ENCODE peak calls at places on chromosomes 16 and 17, in four cellular contexts. One of them, this sample, is unnamed.

GRCh38 chr17:77783991-77784820 is 174.3 kb upstream of the TNRC6C start:
- DNase-seq in spleen: peak; percentile 86
- DNase-seq in cardiac muscle cell: no peak
- DNase-seq in iPS DF 6.9: no peak
- DNase-seq in this sample: no peak

GRCh38 chr17:49495842-49496182 is 719 bp downstream of the NGFR start:
- DNase-seq in spleen: no peak
- DNase-seq in cardiac muscle cell: no peak
- DNase-seq in iPS DF 6.9: no peak
- DNase-seq in this sample: no peak

GRCh38 chr16:88815901-88816589 is 4.3 kb upstream of the APRT start:
- DNase-seq in cardiac muscle cell: peak; percentile 45
- DNase-seq in iPS DF 6.9: no peak
- DNase-seq in spleen: peak; percentile 87
- DNase-seq in this sample: no peak

GRCh38 chr17:50365649-50366393 is 7.2 kb downstream of the MRPL27 start:
- DNase-seq in spleen: peak; percentile 66
- DNase-seq in cardiac muscle cell: no peak
- DNase-seq in iPS DF 6.9: no peak
- DNase-seq in this sample: no peak

GRCh38 chr16:54156349-54156748 is 130.2 kb downstream of the IRX3 start:
- DNase-seq in spleen: no peak
- DNase-seq in cardiac muscle cell: no peak
- DNase-seq in iPS DF 6.9: no peak
- DNase-seq in this sample: no peak

GRCh38 chr17:35748979-35749378 is 4.1 kb downstream of the GAS2L2 start:
- DNase-seq in cardiac muscle cell: no peak
- DNase-seq in iPS DF 6.9: no peak
- DNase-seq in spleen: no peak
- DNase-seq in this sample: no peak

GRCh38 chr16:28898266-28898665 is 20.0 kb downstream of the ATP2A1 start:
- DNase-seq in cardiac muscle cell: no peak
- DNase-seq in iPS DF 6.9: no peak
- DNase-seq in spleen: no peak
- DNase-seq in this sample: no peak

GRCh38 chr17:74519951-74520553 is 11.2 kb downstream of the CD300LB start:
- DNase-seq in iPS DF 6.9: no peak
- DNase-seq in spleen: no peak
- DNase-seq in cardiac muscle cell: no peak
- DNase-seq in this sample: peak; percentile 57

GRCh38 chr16:85490971-85491771 is 122.0 kb upstream of the GSE1 start:
- DNase-seq in iPS DF 6.9: no peak
- DNase-seq in spleen: no peak
- DNase-seq in cardiac muscle cell: no peak
- DNase-seq in this sample: no peak

GRCh38 chr17:18321309-18321708 is 6.2 kb downstream of the SMCR8 start:
- DNase-seq in iPS DF 6.9: no peak
- DNase-seq in spleen: peak; percentile 42
- DNase-seq in cardiac muscle cell: peak; percentile 12
- DNase-seq in this sample: no peak

GRCh38 chr17:38562903-38563302 is 42.8 kb downstream of the SRCIN1 start:
- DNase-seq in iPS DF 6.9: no peak
- DNase-seq in cardiac muscle cell: no peak
- DNase-seq in spleen: no peak
- DNase-seq in this sample: no peak

GRCh38 chr17:10061131-10061581 is 137.2 kb downstream of the GAS7 start:
- DNase-seq in cardiac muscle cell: no peak
- DNase-seq in iPS DF 6.9: no peak
- DNase-seq in spleen: no peak
- DNase-seq in this sample: no peak

GRCh38 chr17:9343513-9343912 is 232.1 kb downstream of the STX8 start:
- DNase-seq in spleen: no peak
- DNase-seq in cardiac muscle cell: peak; percentile 75
- DNase-seq in iPS DF 6.9: peak; percentile 9
- DNase-seq in this sample: no peak

GRCh38 chr17:31289790-31290189 is 7.2 kb downstream of the OMG start:
- DNase-seq in cardiac muscle cell: no peak
- DNase-seq in iPS DF 6.9: no peak
- DNase-seq in spleen: no peak
- DNase-seq in this sample: no peak

GRCh38 chr17:31291820-31292219 is 5.2 kb downstream of the OMG start:
- DNase-seq in iPS DF 6.9: no peak
- DNase-seq in cardiac muscle cell: no peak
- DNase-seq in spleen: no peak
- DNase-seq in this sample: no peak

GRCh38 chr17:31281061-31281460 is 16.0 kb downstream of the OMG start:
- DNase-seq in cardiac muscle cell: no peak
- DNase-seq in spleen: no peak
- DNase-seq in iPS DF 6.9: no peak
- DNase-seq in this sample: no peak

GRCh38 chr17:31283841-31284240 is 13.2 kb downstream of the OMG start:
- DNase-seq in spleen: no peak
- DNase-seq in cardiac muscle cell: no peak
- DNase-seq in iPS DF 6.9: no peak
- DNase-seq in this sample: no peak

GRCh38 chr17:31286587-31286986 is 10.5 kb downstream of the OMG start:
- DNase-seq in iPS DF 6.9: no peak
- DNase-seq in spleen: no peak
- DNase-seq in cardiac muscle cell: no peak
- DNase-seq in this sample: no peak
- H3K4me3 ChIP-seq in iPS DF 6.9: no peak overlapping the region
- H3K4me3 ChIP-seq in spleen: no peak overlapping the region
- H3K4me3 ChIP-seq in cardiac muscle cell: no peak overlapping the region
- H3K4me3 ChIP-seq in this sample: no peak overlapping the region

GRCh38 chr17:81608605-81609004 is 28.3 kb downstream of the NPLOC4 start:
- DNase-seq in cardiac muscle cell: no peak
- DNase-seq in iPS DF 6.9: no peak
- DNase-seq in spleen: no peak
- DNase-seq in this sample: no peak

GRCh38 chr17:81608082-81608481 is 28.8 kb downstream of the NPLOC4 start:
- DNase-seq in spleen: no peak
- DNase-seq in iPS DF 6.9: no peak
- DNase-seq in cardiac muscle cell: no peak
- DNase-seq in this sample: no peak

GRCh38 chr17:81609541-81610353 is 27.2 kb downstream of the NPLOC4 start:
- DNase-seq in cardiac muscle cell: no peak
- DNase-seq in spleen: no peak
- DNase-seq in iPS DF 6.9: no peak
- DNase-seq in this sample: no peak

GRCh38 chr17:81603846-81604610 is 32.9 kb downstream of the NPLOC4 start:
- DNase-seq in cardiac muscle cell: no peak
- DNase-seq in iPS DF 6.9: no peak
- DNase-seq in spleen: no peak
- DNase-seq in this sample: no peak

GRCh38 chr17:81607431-81607830 is 29.5 kb downstream of the NPLOC4 start:
- DNase-seq in cardiac muscle cell: no peak
- DNase-seq in spleen: no peak
- DNase-seq in iPS DF 6.9: no peak
- DNase-seq in this sample: no peak
- H3K36me3 ChIP-seq in cardiac muscle cell: peaks cover 60% of the 10 kb centered on the region
- H3K36me3 ChIP-seq in spleen: peaks cover 77% of the 10 kb centered on the region
- H3K36me3 ChIP-seq in iPS DF 6.9: peaks cover 30% of the 10 kb centered on the region
- H3K36me3 ChIP-seq in this sample: peaks cover 75% of the 10 kb centered on the region

GRCh38 chr17:78924481-78925151 is 571 bp downstream of the TIMP2 start:
- DNase-seq in iPS DF 6.9: no peak
- DNase-seq in spleen: peak; percentile 85
- DNase-seq in cardiac muscle cell: peak; percentile 42
- DNase-seq in this sample: no peak

GRCh38 chr17:78925662-78926555 is 722 bp upstream of the TIMP2 start:
- DNase-seq in spleen: peak; percentile 90
- DNase-seq in cardiac muscle cell: no peak
- DNase-seq in iPS DF 6.9: no peak
- DNase-seq in this sample: peak; percentile 94

GRCh38 chr17:78923660-78924453 is 1.3 kb downstream of the TIMP2 start:
- DNase-seq in iPS DF 6.9: no peak
- DNase-seq in cardiac muscle cell: no peak
- DNase-seq in spleen: peak; percentile 96
- DNase-seq in this sample: no peak

GRCh38 chr17:78922876-78923498 is 2.2 kb downstream of the TIMP2 start:
- DNase-seq in spleen: no peak
- DNase-seq in iPS DF 6.9: no peak
- DNase-seq in cardiac muscle cell: no peak
- DNase-seq in this sample: no peak

DNA sequence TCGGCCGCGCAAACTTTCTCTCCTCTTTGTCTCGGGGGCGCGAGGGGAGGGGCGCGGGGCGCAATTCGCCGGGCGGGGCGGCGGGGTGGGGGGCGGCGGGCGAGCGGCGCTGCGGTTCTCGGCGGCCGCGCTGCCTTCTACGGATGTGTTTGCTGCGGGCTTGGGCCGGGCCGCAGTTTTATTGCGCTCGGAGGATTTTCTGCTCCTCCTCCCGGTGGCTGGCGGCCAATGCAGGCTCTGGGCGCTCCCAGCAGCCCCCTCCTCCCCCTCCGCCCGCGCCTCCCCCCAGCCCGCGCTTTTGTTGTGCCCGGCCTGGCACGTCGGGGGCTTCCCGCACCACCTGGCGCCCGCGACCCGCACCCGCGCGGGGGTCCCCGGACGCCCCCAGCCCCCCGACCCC is at the start of gene TIMP2:
- DNase-seq in cardiac muscle cell: peak; percentile 90
- DNase-seq in spleen: peak; percentile 96
- DNase-seq in iPS DF 6.9: no peak
- DNase-seq in this sample: peak; percentile 89
- H3K4me3 ChIP-seq in cardiac muscle cell: peak within 1 kb of the TSS; percentile 73
- H3K4me3 ChIP-seq in spleen: peak within 1 kb of the TSS; percentile 60
- H3K4me3 ChIP-seq in iPS DF 6.9: peak within 1 kb of the TSS; percentile 45
- H3K4me3 ChIP-seq in this sample: peak within 1 kb of the TSS; percentile 81

DNA sequence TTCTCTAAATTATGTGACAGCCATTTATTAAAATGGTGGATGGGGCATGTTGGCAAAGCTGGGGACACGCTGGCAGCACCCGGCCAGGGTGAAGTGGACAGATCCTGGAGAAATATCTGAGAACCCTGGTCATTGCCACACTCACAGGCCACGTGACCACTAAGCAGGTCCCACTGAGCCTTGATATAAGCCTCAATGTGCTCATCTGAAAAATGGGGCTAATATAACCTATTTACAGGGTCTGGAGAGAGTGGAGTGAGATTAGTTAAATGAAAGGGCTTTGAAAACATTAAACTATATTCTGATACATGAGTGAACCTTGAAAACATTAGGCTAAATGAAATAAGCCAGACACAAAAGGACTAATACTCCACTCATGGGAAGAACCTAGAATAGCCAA is 108.9 kb downstream of the RBFOX3 start:
- DNase-seq in iPS DF 6.9: no peak
- DNase-seq in cardiac muscle cell: no peak
- DNase-seq in spleen: no peak
- DNase-seq in this sample: no peak
- H3K36me3 ChIP-seq in iPS DF 6.9: no peaks in the 10 kb centered on the region
- H3K36me3 ChIP-seq in cardiac muscle cell: no peaks in the 10 kb centered on the region
- H3K36me3 ChIP-seq in spleen: no peaks in the 10 kb centered on the region
- H3K36me3 ChIP-seq in this sample: no peaks in the 10 kb centered on the region

GRCh38 chr16:87541004-87541881 is 48.4 kb upstream of the ZCCHC14 start:
- DNase-seq in iPS DF 6.9: no peak
- DNase-seq in spleen: no peak
- DNase-seq in cardiac muscle cell: no peak
- DNase-seq in this sample: peak; percentile 86
- H3K4me3 ChIP-seq in iPS DF 6.9: no peak overlapping the region
- H3K4me3 ChIP-seq in spleen: no peak overlapping the region
- H3K4me3 ChIP-seq in cardiac muscle cell: no peak overlapping the region
- H3K4me3 ChIP-seq in this sample: peak overlapping the region; percentile 3

GRCh38 chr16:68300736-68301459 is 9.8 kb downstream of the SLC7A6OS start:
- DNase-seq in spleen: no peak
- DNase-seq in cardiac muscle cell: no peak
- DNase-seq in iPS DF 6.9: no peak
- DNase-seq in this sample: no peak
- H3K36me3 ChIP-seq in spleen: peaks cover 89% of the 10 kb centered on the region
- H3K36me3 ChIP-seq in cardiac muscle cell: peaks cover 61% of the 10 kb centered on the region
- H3K36me3 ChIP-seq in iPS DF 6.9: peaks cover 40% of the 10 kb centered on the region
- H3K36me3 ChIP-seq in this sample: peaks cover 96% of the 10 kb centered on the region

GRCh38 chr16:49596119-49596518 is 222.5 kb downstream of the C16orf78 start:
- DNase-seq in iPS DF 6.9: no peak
- DNase-seq in cardiac muscle cell: no peak
- DNase-seq in spleen: no peak
- DNase-seq in this sample: no peak
- H3K4me3 ChIP-seq in iPS DF 6.9: no peak overlapping the region
- H3K4me3 ChIP-seq in cardiac muscle cell: no peak overlapping the region
- H3K4me3 ChIP-seq in spleen: no peak overlapping the region
- H3K4me3 ChIP-seq in this sample: peak overlapping the region; percentile 20

GRCh38 chr17:6927290-6927844 is 68.5 kb upstream of the ALOX12 start:
- DNase-seq in cardiac muscle cell: no peak
- DNase-seq in iPS DF 6.9: no peak
- DNase-seq in spleen: no peak
- DNase-seq in this sample: no peak

GRCh38 chr17:6928193-6928592 is 67.7 kb upstream of the ALOX12 start:
- DNase-seq in iPS DF 6.9: no peak
- DNase-seq in spleen: no peak
- DNase-seq in cardiac muscle cell: no peak
- DNase-seq in this sample: no peak

GRCh38 chr17:6936370-6937028 is 59.4 kb upstream of the ALOX12 start:
- DNase-seq in iPS DF 6.9: no peak
- DNase-seq in cardiac muscle cell: no peak
- DNase-seq in spleen: no peak
- DNase-seq in this sample: no peak

DNA sequence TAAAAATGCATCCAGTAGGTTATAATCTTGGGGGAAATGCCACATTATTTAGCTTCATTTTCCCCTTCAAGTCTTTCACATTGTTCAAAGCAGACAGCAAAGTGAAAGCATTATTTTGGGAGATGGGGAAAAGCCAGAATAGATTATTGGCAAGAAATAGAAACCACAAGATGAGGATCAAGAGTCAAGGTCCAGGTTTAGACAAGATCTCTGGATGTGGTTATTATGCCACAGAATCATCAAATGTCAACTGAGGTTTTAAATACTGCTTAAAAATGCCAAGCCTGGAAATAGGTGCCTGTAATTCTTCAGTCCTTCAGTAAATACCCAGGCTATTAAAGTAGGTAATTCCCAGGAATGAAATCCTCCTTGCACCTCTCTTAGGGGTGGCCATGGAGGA is 65.1 kb upstream of the ALOX12 start:
- DNase-seq in spleen: no peak
- DNase-seq in iPS DF 6.9: no peak
- DNase-seq in cardiac muscle cell: no peak
- DNase-seq in this sample: no peak
- H3K36me3 ChIP-seq in spleen: no peaks in the 10 kb centered on the region
- H3K36me3 ChIP-seq in iPS DF 6.9: no peaks in the 10 kb centered on the region
- H3K36me3 ChIP-seq in cardiac muscle cell: no peaks in the 10 kb centered on the region
- H3K36me3 ChIP-seq in this sample: no peaks in the 10 kb centered on the region

DNA sequence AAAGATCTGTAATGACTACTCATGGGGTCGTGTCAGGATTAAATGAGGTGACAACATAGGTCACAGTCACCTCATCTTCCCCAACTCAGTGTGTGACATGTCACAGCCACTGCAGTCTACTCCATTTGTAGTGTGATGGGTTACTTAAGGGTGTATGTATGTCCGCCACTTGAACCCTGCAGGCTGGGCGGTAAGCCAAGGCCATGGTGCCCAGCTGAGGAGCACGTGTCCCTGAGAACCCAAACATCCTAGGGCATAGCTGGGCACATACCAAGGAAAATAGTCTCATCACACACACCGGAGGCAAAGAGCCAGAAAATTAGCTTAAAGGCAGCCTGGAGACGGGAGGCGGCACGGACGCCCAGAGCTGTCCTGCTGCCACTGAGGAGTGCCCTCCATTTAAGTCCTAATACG is 8.2 kb downstream of the DCAKD start:
- DNase-seq in iPS DF 6.9: no peak
- DNase-seq in cardiac muscle cell: no peak
- DNase-seq in spleen: no peak
- DNase-seq in this sample: no peak
- H3K4me3 ChIP-seq in iPS DF 6.9: no peak overlapping the region
- H3K4me3 ChIP-seq in cardiac muscle cell: no peak overlapping the region
- H3K4me3 ChIP-seq in spleen: no peak overlapping the region
- H3K4me3 ChIP-seq in this sample: no peak overlapping the region

GRCh38 chr17:32479074-32479617 is 7.6 kb upstream of the CDK5R1 start:
- DNase-seq in iPS DF 6.9: no peak
- DNase-seq in cardiac muscle cell: no peak
- DNase-seq in spleen: no peak
- DNase-seq in this sample: peak; percentile 36
- H3K36me3 ChIP-seq in iPS DF 6.9: peaks cover 44% of the 10 kb centered on the region
- H3K36me3 ChIP-seq in cardiac muscle cell: peaks cover 54% of the 10 kb centered on the region
- H3K36me3 ChIP-seq in spleen: peaks cover 78% of the 10 kb centered on the region
- H3K36me3 ChIP-seq in this sample: peaks cover 86% of the 10 kb centered on the region